ENCODE peak calls at places on chromosome 12, in four cellular contexts. S is mesendoderm, D is IMR-90, E is mesenchymal stem cell. W is an unnamed sample.
A peak's percentile ranks its signal among the peaks of the same experiment; 100 is the strongest.

GRCh38 chr12:116434155-116435065 is 124.8 kb upstream of the MAP1LC3B2 start:
- DNase-seq in D (peak; percentile 92), S (peak; percentile 95), E (peak; percentile 98), W (peak; percentile 98)

GRCh38 chr12:108833757-108834472 is 23.5 kb downstream of the SSH1 start:
- DNase-seq in S (no peak), D (peak; percentile 83), E (peak; percentile 76), W (no peak)

GRCh38 chr12:76490763-76491162 is 68.8 kb downstream of the OSBPL8 start:
- DNase-seq in E (no peak), D (no peak), S (no peak), W (no peak)

GRCh38 chr12:12723147-12723680 is 6.0 kb downstream of the CDKN1B start:
- DNase-seq in E (peak; percentile 26), D (peak; percentile 37), S (no peak), W (no peak)

GRCh38 chr12:66716522-66716921 is 37.6 kb upstream of the GRIP1 start:
- DNase-seq in E (no peak), S (no peak), D (no peak), W (no peak)

GRCh38 chr12:20367731-20368652 is at the start of gene PDE3A:
- DNase-seq in S (peak; percentile 90), E (peak; percentile 91), D (peak; percentile 73), W (no peak)

GRCh38 chr12:70288817-70289216 is 45.6 kb downstream of the CNOT2 start:
- DNase-seq in D (no peak), S (no peak), E (no peak), W (no peak)

GRCh38 chr12:79725987-79726386 is 35.2 kb upstream of the PAWR start:
- DNase-seq in E (peak; percentile 16), S (no peak), D (peak; percentile 84), W (peak; percentile 85)

GRCh38 chr12:75556306-75556899 is 45.0 kb upstream of the KRR1 start:
- DNase-seq in E (no peak), D (no peak), S (no peak), W (no peak)

GRCh38 chr12:82873951-82874350 is 187.2 kb downstream of the TMTC2 start:
- DNase-seq in E (no peak), D (no peak), S (peak; percentile 76), W (no peak)

GRCh38 chr12:66697404-66697803 is 18.5 kb upstream of the GRIP1 start:
- DNase-seq in D (no peak), E (no peak), S (no peak), W (no peak)

GRCh38 chr12:48980389-48980952 is 2.3 kb downstream of the WNT1 start:
- DNase-seq in E (no peak), S (peak; percentile 82), D (no peak), W (peak; percentile 74)

GRCh38 chr12:48978291-48978740 is at the start of gene WNT1:
- DNase-seq in D (no peak), E (no peak), S (no peak), W (no peak)

GRCh38 chr12:48978741-48979601 is 849 bp downstream of the WNT1 start:
- DNase-seq in E (no peak), D (no peak), S (no peak), W (no peak)

GRCh38 chr12:48980953-48981756 is 3.0 kb downstream of the WNT1 start:
- DNase-seq in S (peak; percentile 63), E (peak; percentile 37), D (peak; percentile 29), W (no peak)

GRCh38 chr12:48979602-48980388 is 1.7 kb downstream of the WNT1 start:
- DNase-seq in S (no peak), E (no peak), D (no peak), W (no peak)
- H4K8ac ChIP-seq in S (no peak overlapping the region), E (peak overlapping the region; percentile 5), D (no peak overlapping the region), W (no peak overlapping the region)

DNA sequence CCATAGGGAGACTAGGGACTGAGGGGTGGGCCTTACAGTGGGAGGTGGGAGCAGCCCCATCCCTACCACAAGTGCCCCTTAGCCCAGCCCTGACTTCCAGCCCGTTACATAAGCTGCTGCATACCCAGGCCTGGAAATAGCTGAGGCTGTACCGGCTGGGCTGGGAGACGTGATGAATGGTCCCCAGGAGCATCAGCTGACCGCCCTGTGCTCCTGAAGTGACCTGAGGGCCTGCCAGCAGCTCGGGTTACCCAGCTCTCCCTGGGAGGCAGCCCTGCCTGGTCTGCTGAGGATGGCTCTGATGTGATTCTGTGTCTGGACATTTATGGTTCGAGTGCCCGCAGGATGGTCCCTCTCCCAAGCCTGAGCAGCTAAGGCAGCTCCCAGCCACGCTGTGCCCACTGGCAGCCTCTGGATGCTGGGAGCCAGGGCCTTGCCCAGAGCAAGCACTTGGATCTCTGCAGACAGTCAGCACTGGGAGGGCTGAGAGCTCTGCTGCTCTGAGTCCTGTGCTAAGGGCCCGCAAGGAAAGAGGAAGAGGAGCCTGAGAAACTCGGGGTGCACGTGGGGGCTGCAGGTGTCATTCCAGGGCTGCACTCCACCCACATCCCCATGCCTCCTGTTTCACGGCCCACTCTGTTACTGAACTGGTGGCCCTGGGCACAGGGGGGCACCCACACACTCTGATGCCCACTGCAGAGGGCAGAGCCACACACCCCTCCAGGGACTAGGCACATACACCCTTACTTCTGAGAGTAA is 20.5 kb downstream of the TAMALIN start:
- DNase-seq in D (no peak), S (no peak), E (peak; percentile 44), W (no peak)
- H4K8ac ChIP-seq in D (no peak overlapping the region), S (no peak overlapping the region), E (no peak overlapping the region), W (no peak overlapping the region)

DNA sequence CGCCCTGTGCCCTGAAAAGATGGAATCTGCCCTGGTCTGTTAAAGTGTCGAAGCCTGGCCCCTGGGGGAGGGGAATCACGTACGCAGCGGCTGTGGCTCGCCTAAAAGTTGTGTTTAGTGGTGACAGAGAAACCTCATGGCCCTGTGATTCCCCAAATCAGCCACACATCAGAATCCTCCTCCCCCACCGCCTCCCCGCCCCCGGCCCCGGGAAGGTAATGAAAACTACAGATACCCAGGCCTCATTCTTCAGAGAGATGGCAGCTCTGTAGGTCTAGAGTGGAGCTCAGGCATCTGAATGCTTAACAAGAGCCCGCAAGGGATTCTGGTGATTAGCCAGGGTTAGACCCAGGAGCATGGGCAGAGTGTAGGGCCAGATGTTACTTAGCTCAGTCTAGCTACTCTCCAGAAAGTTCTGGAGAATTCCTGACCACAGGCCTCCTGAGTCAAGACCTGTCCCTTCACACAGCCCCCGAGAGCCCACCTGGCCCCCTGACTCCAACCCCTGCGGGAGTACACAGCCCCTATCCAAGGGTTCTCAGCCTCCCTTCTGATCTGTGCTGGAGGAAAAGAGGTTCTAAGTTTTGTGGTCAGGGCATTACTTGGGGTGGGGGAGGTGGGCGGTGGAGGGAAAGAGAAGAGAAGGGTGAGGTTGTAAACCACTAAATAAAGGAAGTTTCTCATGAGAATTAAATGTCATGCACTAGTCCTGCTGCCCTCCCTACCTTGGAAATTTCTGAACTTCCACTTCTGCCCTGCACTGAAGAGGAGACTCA is 114.8 kb downstream of the PLXNC1 start:
- DNase-seq in S (no peak), D (no peak), E (no peak), W (no peak)
- H4K8ac ChIP-seq in S (no peak overlapping the region), D (peak overlapping the region; percentile 99), E (no peak overlapping the region), W (no peak overlapping the region)

DNA sequence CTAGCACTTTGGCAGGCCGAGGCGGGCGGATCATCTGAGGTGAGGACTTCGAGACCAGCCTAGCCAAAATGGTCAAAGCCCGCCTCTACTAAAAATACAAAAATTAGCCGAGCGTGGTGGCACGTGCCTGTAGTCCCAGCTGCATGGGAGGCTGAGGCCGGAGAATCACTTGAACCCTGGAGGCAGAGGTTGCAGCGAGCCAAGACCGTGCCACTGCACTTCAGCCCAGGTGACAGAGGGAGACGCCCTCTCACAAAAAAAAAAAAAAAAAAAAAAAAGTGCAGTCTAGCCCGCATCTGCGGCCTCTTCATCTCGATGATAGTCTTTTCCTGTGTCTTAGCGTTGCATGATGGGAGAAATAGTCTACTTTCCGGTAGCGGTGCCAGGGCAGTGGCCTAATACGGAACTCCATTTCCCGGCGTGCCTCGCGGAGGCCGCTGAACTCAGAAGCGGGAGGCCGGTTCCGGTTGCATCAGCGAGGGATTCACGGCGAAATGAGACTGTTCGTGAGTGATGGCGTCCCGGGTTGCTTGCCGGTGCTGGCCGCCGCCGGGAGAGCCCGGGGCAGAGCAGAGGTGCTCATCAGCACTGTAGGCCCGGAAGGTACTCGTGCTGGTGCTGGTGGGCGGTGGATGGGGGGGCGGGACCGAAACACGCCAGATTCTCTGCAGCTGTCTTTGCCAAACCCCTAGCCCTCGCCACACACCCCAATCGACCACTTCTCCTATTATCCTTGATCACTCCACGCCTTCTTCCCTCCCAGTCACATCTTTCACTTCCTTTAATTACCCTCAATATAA is at the start of gene MARS1:
- DNase-seq in S (peak; percentile 99), D (peak; percentile 96), E (peak; percentile 96), W (peak; percentile 94)
- H4K8ac ChIP-seq in S (peak within 1 kb of the TSS; percentile 41), D (peak within 1 kb of the TSS; percentile 95), E (peak within 1 kb of the TSS; percentile 97), W (peak within 1 kb of the TSS; percentile 85)

GRCh38 chr12:89352242-89352491 is 134 bp downstream of the DUSP6 start:
- DNase-seq in S (no peak), D (no peak), E (no peak), W (no peak)

GRCh38 chr12:89354630-89354931 is 2.3 kb upstream of the DUSP6 start:
- DNase-seq in D (peak; percentile 35), E (peak; percentile 57), S (peak; percentile 79), W (no peak)

GRCh38 chr12:89353823-89354629 is 1.7 kb upstream of the DUSP6 start:
- DNase-seq in S (peak; percentile 96), D (peak; percentile 63), E (peak; percentile 76), W (peak; percentile 66)

GRCh38 chr12:89352492-89353187 is at the start of gene DUSP6:
- DNase-seq in S (peak; percentile 100), D (peak; percentile 99), E (peak; percentile 99), W (peak; percentile 86)

GRCh38 chr12:89353188-89353822 is 1.0 kb upstream of the DUSP6 start:
- DNase-seq in D (peak; percentile 62), S (peak; percentile 95), E (peak; percentile 79), W (peak; percentile 45)
- H4K8ac ChIP-seq in D (peak overlapping the region; percentile 89), S (no peak overlapping the region), E (peak overlapping the region; percentile 98), W (peak overlapping the region; percentile 91)

GRCh38 chr12:57693659-57694458 is at the start of gene OS9:
- DNase-seq in S (peak; percentile 100), D (peak; percentile 100), E (peak; percentile 100), W (peak; percentile 99)
- H4K8ac ChIP-seq in S (no peak within 1 kb of the TSS), D (peak within 1 kb of the TSS; percentile 92), E (peak within 1 kb of the TSS; percentile 89), W (peak within 1 kb of the TSS; percentile 95)

GRCh38 chr12:5480218-5480952 is 48.5 kb downstream of the NTF3 start:
- DNase-seq in E (peak; percentile 32), S (peak; percentile 49), D (peak; percentile 59), W (no peak)
- H4K8ac ChIP-seq in E (peak overlapping the region; percentile 82), S (no peak overlapping the region), D (peak overlapping the region; percentile 94), W (no peak overlapping the region)

GRCh38 chr12:6950944-6951540 is at the start of gene PTPN6:
- DNase-seq in D (no peak), E (no peak), S (no peak), W (no peak)
- H4K8ac ChIP-seq in D (no peak within 1 kb of the TSS), E (no peak within 1 kb of the TSS), S (no peak within 1 kb of the TSS), W (no peak within 1 kb of the TSS)

W was measured in trophoblast cell.